ENCODE peak calls at places on chromosomes 11 and 22, in five cellular contexts. One of them, this sample, is unnamed.

GRCh38 chr11:70482529-70482917 is 84.2 kb downstream of the CTTN start:
- DNase-seq in IMR-90: peak; percentile 11
- DNase-seq in SK-N-SH: no peak
- DNase-seq in lower lobe of right lung: peak; percentile 60
- DNase-seq in MM.1S: no peak
- DNase-seq in this sample: no peak

GRCh38 chr22:37951305-37951704 is 2.1 kb downstream of the C22orf23 start:
- DNase-seq in lower lobe of right lung: no peak
- DNase-seq in SK-N-SH: no peak
- DNase-seq in IMR-90: peak; percentile 32
- DNase-seq in MM.1S: no peak
- DNase-seq in this sample: peak; percentile 25

GRCh38 chr11:82980292-82980691 is 78.8 kb downstream of the DDIAS start:
- DNase-seq in lower lobe of right lung: no peak
- DNase-seq in SK-N-SH: no peak
- DNase-seq in MM.1S: no peak
- DNase-seq in IMR-90: peak; percentile 84
- DNase-seq in this sample: peak; percentile 78

GRCh38 chr11:108698844-108699642 is 34.2 kb downstream of the DDX10 start:
- DNase-seq in lower lobe of right lung: no peak
- DNase-seq in IMR-90: no peak
- DNase-seq in MM.1S: no peak
- DNase-seq in SK-N-SH: no peak
- DNase-seq in this sample: peak; percentile 51

GRCh38 chr22:32897400-32897799 is 95.9 kb downstream of the TIMP3 start:
- DNase-seq in SK-N-SH: no peak
- DNase-seq in IMR-90: peak; percentile 43
- DNase-seq in MM.1S: no peak
- DNase-seq in lower lobe of right lung: no peak
- DNase-seq in this sample: peak; percentile 10

GRCh38 chr11:113317297-113317696 is 2.9 kb downstream of the TTC12 start:
- DNase-seq in IMR-90: no peak
- DNase-seq in MM.1S: no peak
- DNase-seq in SK-N-SH: no peak
- DNase-seq in lower lobe of right lung: no peak
- DNase-seq in this sample: no peak

GRCh38 chr11:95924414-95924760 is 480 bp upstream of the MTMR2 start:
- DNase-seq in IMR-90: peak; percentile 48
- DNase-seq in lower lobe of right lung: no peak
- DNase-seq in MM.1S: no peak
- DNase-seq in SK-N-SH: no peak
- DNase-seq in this sample: peak; percentile 54

GRCh38 chr11:46616551-46617450 is at the start of gene HARBI1:
- DNase-seq in MM.1S: peak; percentile 89
- DNase-seq in SK-N-SH: peak; percentile 94
- DNase-seq in lower lobe of right lung: peak; percentile 94
- DNase-seq in IMR-90: peak; percentile 85
- DNase-seq in this sample: peak; percentile 80

GRCh38 chr11:27660171-27660570 is 40.1 kb downstream of the BDNF start:
- DNase-seq in lower lobe of right lung: no peak
- DNase-seq in SK-N-SH: no peak
- DNase-seq in MM.1S: no peak
- DNase-seq in IMR-90: no peak
- DNase-seq in this sample: no peak

GRCh38 chr11:106410902-106411301 is 333.4 kb downstream of the AASDHPPT start:
- DNase-seq in IMR-90: no peak
- DNase-seq in MM.1S: no peak
- DNase-seq in lower lobe of right lung: no peak
- DNase-seq in SK-N-SH: no peak
- DNase-seq in this sample: no peak

GRCh38 chr11:44310456-44311272 is 725 bp upstream of the ALX4 start:
- DNase-seq in SK-N-SH: peak; percentile 55
- DNase-seq in MM.1S: no peak
- DNase-seq in lower lobe of right lung: no peak
- DNase-seq in IMR-90: no peak
- DNase-seq in this sample: no peak

GRCh38 chr11:119540370-119541125 is 117.6 kb upstream of the THY1 start:
- DNase-seq in SK-N-SH: no peak
- DNase-seq in IMR-90: no peak
- DNase-seq in MM.1S: no peak
- DNase-seq in lower lobe of right lung: no peak
- DNase-seq in this sample: no peak

GRCh38 chr22:32794449-32795213 is 6.9 kb upstream of the TIMP3 start:
- DNase-seq in SK-N-SH: no peak
- DNase-seq in IMR-90: peak; percentile 54
- DNase-seq in MM.1S: no peak
- DNase-seq in lower lobe of right lung: no peak
- DNase-seq in this sample: no peak

GRCh38 chr11:122922893-122923292 is 40.3 kb downstream of the JHY start:
- DNase-seq in SK-N-SH: no peak
- DNase-seq in lower lobe of right lung: no peak
- DNase-seq in IMR-90: no peak
- DNase-seq in MM.1S: no peak
- DNase-seq in this sample: no peak

GRCh38 chr22:22076937-22077703 is 94.5 kb upstream of the TOP3B start:
- DNase-seq in IMR-90: peak; percentile 26
- DNase-seq in SK-N-SH: peak; percentile 36
- DNase-seq in lower lobe of right lung: no peak
- DNase-seq in MM.1S: no peak
- DNase-seq in this sample: peak; percentile 20

GRCh38 chr11:96294289-96294688 is 48.7 kb downstream of the MAML2 start:
- DNase-seq in SK-N-SH: no peak
- DNase-seq in MM.1S: no peak
- DNase-seq in lower lobe of right lung: no peak
- DNase-seq in IMR-90: no peak
- DNase-seq in this sample: no peak

GRCh38 chr11:117328414-117329010 is 858 bp downstream of the CEP164 start:
- DNase-seq in MM.1S: no peak
- DNase-seq in IMR-90: peak; percentile 58
- DNase-seq in SK-N-SH: peak; percentile 55
- DNase-seq in lower lobe of right lung: no peak
- DNase-seq in this sample: peak; percentile 58

GRCh38 chr22:46703166-46703995 is 34.7 kb downstream of the CERK start:
- DNase-seq in lower lobe of right lung: no peak
- DNase-seq in MM.1S: no peak
- DNase-seq in IMR-90: no peak
- DNase-seq in SK-N-SH: no peak
- DNase-seq in this sample: no peak

GRCh38 chr22:49961601-49962011 is 1.0 kb downstream of the PIM3 start:
- DNase-seq in IMR-90: no peak
- DNase-seq in SK-N-SH: no peak
- DNase-seq in lower lobe of right lung: peak; percentile 57
- DNase-seq in MM.1S: no peak
- DNase-seq in this sample: no peak

GRCh38 chr22:48756146-48757111 is 1071.2 kb downstream of the BRD1 start:
- DNase-seq in SK-N-SH: no peak
- DNase-seq in lower lobe of right lung: peak; percentile 31
- DNase-seq in IMR-90: no peak
- DNase-seq in MM.1S: no peak
- DNase-seq in this sample: no peak

GRCh38 chr11:127058524-127058923 is 58.0 kb upstream of the KIRREL3 start:
- DNase-seq in MM.1S: no peak
- DNase-seq in IMR-90: no peak
- DNase-seq in SK-N-SH: no peak
- DNase-seq in lower lobe of right lung: no peak
- DNase-seq in this sample: no peak

GRCh38 chr11:66694056-66694410 is 16.3 kb upstream of the RBM4B start:
- DNase-seq in SK-N-SH: no peak
- DNase-seq in lower lobe of right lung: no peak
- DNase-seq in IMR-90: no peak
- DNase-seq in MM.1S: no peak
- DNase-seq in this sample: no peak

GRCh38 chr11:97557399-97557798 is 1167.6 kb downstream of the JRKL start:
- DNase-seq in MM.1S: peak; percentile 30
- DNase-seq in lower lobe of right lung: no peak
- DNase-seq in SK-N-SH: peak; percentile 1
- DNase-seq in IMR-90: no peak
- DNase-seq in this sample: no peak
- TF ChIP-seq CTCF in MM.1S: peak; percentile 53
- TF ChIP-seq CTCF in lower lobe of right lung: no peak
- TF ChIP-seq CTCF in SK-N-SH: peak; percentile 45
- TF ChIP-seq CTCF in IMR-90: no peak
- TF ChIP-seq CTCF in this sample: no peak

GRCh38 chr22:31211504-31211861 is 615 bp upstream of the LIMK2 start:
- DNase-seq in MM.1S: no peak
- DNase-seq in IMR-90: no peak
- DNase-seq in SK-N-SH: no peak
- DNase-seq in lower lobe of right lung: no peak
- DNase-seq in this sample: peak; percentile 14
- H3K4me3 ChIP-seq in MM.1S: peak overlapping the region; percentile 98
- H3K4me3 ChIP-seq in IMR-90: no peak overlapping the region
- H3K4me3 ChIP-seq in SK-N-SH: peak overlapping the region; percentile 58
- H3K4me3 ChIP-seq in lower lobe of right lung: peak overlapping the region; percentile 73
- H3K4me3 ChIP-seq in this sample: peak overlapping the region; percentile 29

DNA sequence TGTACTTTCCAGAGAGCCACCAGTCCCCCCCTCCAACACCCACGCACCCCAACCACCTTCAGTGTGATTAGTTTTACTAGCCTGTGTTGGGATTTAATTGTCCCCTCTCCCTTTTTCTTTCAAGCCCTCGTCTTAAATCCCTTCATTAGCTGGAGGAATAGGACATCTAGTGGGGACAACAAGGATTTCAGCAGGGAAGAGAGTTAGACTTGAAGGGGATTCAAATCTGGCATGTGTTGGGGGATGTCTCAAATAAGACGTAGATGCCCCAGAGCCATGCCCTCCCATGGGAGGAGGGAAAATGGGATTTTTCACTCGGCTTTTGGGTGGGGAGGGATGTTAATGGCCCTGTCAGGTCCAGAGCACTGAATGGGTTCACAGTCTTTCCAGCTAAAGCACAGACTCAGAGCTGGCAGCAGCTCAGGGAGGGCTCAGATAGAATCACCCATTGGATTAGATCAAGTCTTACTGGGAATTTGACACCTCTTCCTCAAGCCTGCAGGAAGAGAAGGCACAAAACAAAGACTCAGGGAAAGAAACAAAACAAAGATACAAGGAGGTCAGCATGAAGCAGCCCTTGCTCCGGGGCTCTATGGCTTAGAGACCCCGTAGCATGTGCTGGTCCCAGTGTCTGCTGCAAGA is 10.7 kb downstream of the INS start:
- DNase-seq in SK-N-SH: peak; percentile 76
- DNase-seq in MM.1S: no peak
- DNase-seq in lower lobe of right lung: no peak
- DNase-seq in IMR-90: peak; percentile 59
- DNase-seq in this sample: peak; percentile 47
- TF ChIP-seq CTCF in SK-N-SH: peak; percentile 53
- TF ChIP-seq CTCF in MM.1S: no peak
- TF ChIP-seq CTCF in lower lobe of right lung: peak; percentile 15
- TF ChIP-seq CTCF in IMR-90: peak; percentile 69
- TF ChIP-seq CTCF in this sample: peak; percentile 48

GRCh38 chr11:10017050-10017449 is 277.0 kb downstream of the SBF2 start:
- DNase-seq in SK-N-SH: no peak
- DNase-seq in MM.1S: no peak
- DNase-seq in lower lobe of right lung: no peak
- DNase-seq in IMR-90: peak; percentile 24
- DNase-seq in this sample: no peak
- H3K4me3 ChIP-seq in SK-N-SH: no peak overlapping the region
- H3K4me3 ChIP-seq in MM.1S: no peak overlapping the region
- H3K4me3 ChIP-seq in lower lobe of right lung: no peak overlapping the region
- H3K4me3 ChIP-seq in IMR-90: no peak overlapping the region
- H3K4me3 ChIP-seq in this sample: no peak overlapping the region

GRCh38 chr11:102989379-102990047 is 34.0 kb upstream of the MMP13 start:
- DNase-seq in MM.1S: no peak
- DNase-seq in SK-N-SH: no peak
- DNase-seq in lower lobe of right lung: no peak
- DNase-seq in IMR-90: peak; percentile 79
- DNase-seq in this sample: peak; percentile 62

GRCh38 chr11:102991776-102992175 is 36.2 kb upstream of the MMP13 start:
- DNase-seq in SK-N-SH: no peak
- DNase-seq in MM.1S: no peak
- DNase-seq in IMR-90: no peak
- DNase-seq in lower lobe of right lung: no peak
- DNase-seq in this sample: no peak

GRCh38 chr11:102990145-102990544 is 34.6 kb upstream of the MMP13 start:
- DNase-seq in lower lobe of right lung: no peak
- DNase-seq in IMR-90: peak; percentile 26
- DNase-seq in MM.1S: no peak
- DNase-seq in SK-N-SH: no peak
- DNase-seq in this sample: no peak

GRCh38 chr11:102994101-102994500 is 38.6 kb upstream of the MMP13 start:
- DNase-seq in MM.1S: no peak
- DNase-seq in lower lobe of right lung: no peak
- DNase-seq in SK-N-SH: no peak
- DNase-seq in IMR-90: peak; percentile 18
- DNase-seq in this sample: peak; percentile 65
- TF ChIP-seq CTCF in MM.1S: no peak
- TF ChIP-seq CTCF in lower lobe of right lung: no peak
- TF ChIP-seq CTCF in SK-N-SH: no peak
- TF ChIP-seq CTCF in IMR-90: no peak
- TF ChIP-seq CTCF in this sample: peak; percentile 7

DNA sequence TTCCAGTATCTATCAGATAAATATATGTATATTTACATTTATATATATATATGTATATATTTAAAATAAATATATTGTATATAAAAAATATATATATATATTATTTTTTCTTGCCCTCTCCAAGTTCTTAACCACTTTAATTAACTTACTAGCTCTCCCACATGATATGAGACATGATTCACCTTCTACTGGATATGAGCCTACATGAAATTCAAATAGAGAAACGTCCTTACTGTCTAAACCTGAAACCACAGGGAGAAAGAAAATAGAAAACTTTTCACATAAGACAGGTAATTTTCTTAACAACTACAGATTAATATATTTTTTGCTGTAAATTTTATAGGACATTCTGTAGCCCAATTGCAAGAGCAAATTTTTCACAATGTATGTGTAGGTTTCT is 391.6 kb downstream of the ETS1 start:
- DNase-seq in SK-N-SH: no peak
- DNase-seq in MM.1S: no peak
- DNase-seq in lower lobe of right lung: no peak
- DNase-seq in IMR-90: no peak
- DNase-seq in this sample: peak; percentile 45
- H3K4me3 ChIP-seq in SK-N-SH: no peak overlapping the region
- H3K4me3 ChIP-seq in MM.1S: no peak overlapping the region
- H3K4me3 ChIP-seq in lower lobe of right lung: no peak overlapping the region
- H3K4me3 ChIP-seq in IMR-90: no peak overlapping the region
- H3K4me3 ChIP-seq in this sample: no peak overlapping the region

GRCh38 chr11:68889948-68890446 is 13.6 kb downstream of the MRPL21 start:
- DNase-seq in IMR-90: peak; percentile 70
- DNase-seq in SK-N-SH: peak; percentile 89
- DNase-seq in MM.1S: no peak
- DNase-seq in lower lobe of right lung: no peak
- DNase-seq in this sample: peak; percentile 99
- TF ChIP-seq CTCF in IMR-90: peak; percentile 44
- TF ChIP-seq CTCF in SK-N-SH: peak; percentile 82
- TF ChIP-seq CTCF in MM.1S: peak; percentile 19
- TF ChIP-seq CTCF in lower lobe of right lung: peak; percentile 25
- TF ChIP-seq CTCF in this sample: peak; percentile 81

GRCh38 chr11:13280777-13281176 is 3.2 kb downstream of the BMAL1 start:
- DNase-seq in MM.1S: no peak
- DNase-seq in lower lobe of right lung: no peak
- DNase-seq in IMR-90: no peak
- DNase-seq in SK-N-SH: no peak
- DNase-seq in this sample: no peak
- H3K4me3 ChIP-seq in MM.1S: no peak overlapping the region
- H3K4me3 ChIP-seq in lower lobe of right lung: no peak overlapping the region
- H3K4me3 ChIP-seq in IMR-90: no peak overlapping the region
- H3K4me3 ChIP-seq in SK-N-SH: no peak overlapping the region
- H3K4me3 ChIP-seq in this sample: no peak overlapping the region

GRCh38 chr11:1310772-1311468 is 1.5 kb upstream of the TOLLIP start:
- DNase-seq in SK-N-SH: no peak
- DNase-seq in MM.1S: no peak
- DNase-seq in IMR-90: no peak
- DNase-seq in lower lobe of right lung: no peak
- DNase-seq in this sample: no peak
- TF ChIP-seq CTCF in SK-N-SH: no peak
- TF ChIP-seq CTCF in MM.1S: no peak
- TF ChIP-seq CTCF in IMR-90: no peak
- TF ChIP-seq CTCF in lower lobe of right lung: no peak
- TF ChIP-seq CTCF in this sample: no peak

GRCh38 chr22:27476318-27476717 is 325.2 kb downstream of the MN1 start:
- DNase-seq in lower lobe of right lung: no peak
- DNase-seq in IMR-90: no peak
- DNase-seq in SK-N-SH: no peak
- DNase-seq in MM.1S: no peak
- DNase-seq in this sample: no peak
- H3K4me3 ChIP-seq in lower lobe of right lung: no peak overlapping the region
- H3K4me3 ChIP-seq in IMR-90: no peak overlapping the region
- H3K4me3 ChIP-seq in SK-N-SH: no peak overlapping the region
- H3K4me3 ChIP-seq in MM.1S: no peak overlapping the region
- H3K4me3 ChIP-seq in this sample: no peak overlapping the region